ENCODE peak calls at places on chromosome 12, in eight cellular contexts. N is breast epithelium, R is stomach, E is Panc1, C is cardiac muscle cell, A is brain microvascular endothelial cell, V is GM23248, D is transverse colon. W is an unnamed sample. For H3K27me3, the result is how much of the 10 kb centered on the place peaks cover.

GRCh38 chr12:66947119-66947518 is 268.2 kb upstream of the GRIP1 start:
- DNase-seq in N (no peak), R (no peak), E (no peak), C (no peak), A (no peak), V (no peak), D (no peak), W (no peak)

GRCh38 chr12:88306471-88307069 is 164.5 kb downstream of the TMTC3 start:
- DNase-seq in N (no peak), R (no peak), E (no peak), C (no peak), A (no peak), V (no peak), D (no peak), W (no peak)

GRCh38 chr12:49369723-49370145 is 2.5 kb downstream of the SPATS2 start:
- DNase-seq in N (no peak), R (peak), E (no peak), C (peak), A (no peak), V (peak), D (peak), W (no peak)

GRCh38 chr12:76860301-76860700 is 18.5 kb downstream of the CSRP2 start:
- DNase-seq in N (no peak), R (no peak), E (no peak), C (no peak), A (no peak), V (no peak), D (no peak), W (no peak)

GRCh38 chr12:54000105-54000773 is at the start of gene HOXC9:
- DNase-seq in N (no peak), R (no peak), E (no peak), C (peak), A (no peak), V (peak), D (no peak), W (no peak)

GRCh38 chr12:123808167-123808566 is 46.1 kb downstream of the DNAH10 start:
- DNase-seq in N (no peak), R (no peak), E (no peak), C (peak), A (peak), V (peak), D (no peak), W (no peak)

GRCh38 chr12:64080319-64081008 is 141.6 kb downstream of the KICS2 start:
- DNase-seq in N (no peak), R (peak), E (no peak), C (no peak), A (no peak), V (no peak), D (peak), W (no peak)

GRCh38 chr12:110766311-110767154 is 23.8 kb upstream of the PPP1CC start:
- DNase-seq in N (no peak), R (no peak), E (no peak), C (no peak), A (no peak), V (peak), D (no peak), W (no peak)

GRCh38 chr12:31560516-31560915 is 30.4 kb downstream of the DENND5B start:
- DNase-seq in N (no peak), R (no peak), E (no peak), C (no peak), A (no peak), V (no peak), D (no peak), W (no peak)

GRCh38 chr12:133225527-133225926 is 10.2 kb downstream of the ANHX start:
- DNase-seq in N (no peak), R (no peak), E (no peak), C (no peak), A (no peak), V (no peak), D (no peak), W (no peak)

GRCh38 chr12:64125913-64126312 is 96.2 kb downstream of the KICS2 start:
- DNase-seq in N (no peak), R (no peak), E (no peak), C (no peak), A (no peak), V (no peak), D (no peak), W (no peak)

GRCh38 chr12:90757957-90758356 is 197.0 kb downstream of the CCER1 start:
- DNase-seq in N (no peak), R (no peak), E (no peak), C (no peak), A (no peak), V (no peak), D (no peak), W (no peak)

GRCh38 chr12:132449565-132450390 is 40.2 kb upstream of the FBRSL1 start:
- DNase-seq in N (no peak), R (no peak), E (no peak), C (no peak), A (no peak), V (no peak), D (peak), W (no peak)

GRCh38 chr12:124517260-124518050 is 50.0 kb downstream of the NCOR2 start:
- DNase-seq in N (peak), R (peak), E (no peak), C (no peak), A (no peak), V (peak), D (peak), W (no peak)

GRCh38 chr12:1126089-1126488 is 135.1 kb downstream of the ERC1 start:
- DNase-seq in N (no peak), R (no peak), E (no peak), C (no peak), A (no peak), V (no peak), D (no peak), W (no peak)

GRCh38 chr12:4826909-4827308 is 82.8 kb upstream of the KCNA1 start:
- DNase-seq in N (no peak), R (no peak), E (no peak), C (no peak), A (no peak), V (no peak), D (no peak), W (no peak)

GRCh38 chr12:32868885-32869284 is 27.7 kb downstream of the PKP2 start:
- DNase-seq in N (no peak), R (no peak), E (no peak), C (no peak), A (no peak), V (no peak), D (no peak), W (no peak)

GRCh38 chr12:130013771-130014484 is 110.1 kb upstream of the TMEM132D start:
- DNase-seq in N (no peak), R (peak), E (peak), C (peak), A (peak), V (peak), D (peak), W (peak)

GRCh38 chr12:77493311-77493710 is 337.4 kb upstream of the NAV3 start:
- DNase-seq in N (no peak), R (no peak), E (no peak), C (no peak), A (no peak), V (no peak), D (no peak), W (no peak)

GRCh38 chr12:111803851-111804250 is 37.1 kb downstream of the ALDH2 start:
- DNase-seq in N (no peak), R (no peak), E (no peak), C (no peak), A (no peak), V (no peak), D (no peak), W (no peak)

GRCh38 chr12:106120578-106121105 is 18.1 kb downstream of the NUAK1 start:
- DNase-seq in N (no peak), R (no peak), E (no peak), C (no peak), A (no peak), V (no peak), D (peak), W (no peak)

GRCh38 chr12:67625004-67625403 is 23.5 kb upstream of the DYRK2 start:
- DNase-seq in N (no peak), R (no peak), E (no peak), C (no peak), A (no peak), V (no peak), D (no peak), W (no peak)

GRCh38 chr12:49325606-49326005 is 2.6 kb downstream of the TROAP start:
- DNase-seq in N (no peak), R (peak), E (no peak), C (no peak), A (no peak), V (no peak), D (no peak), W (no peak)

GRCh38 chr12:47079894-47080724 is at the start of gene AMIGO2:
- DNase-seq in N (peak), R (peak), E (no peak), C (peak), A (peak), V (peak), D (peak), W (peak)

GRCh38 chr12:80551897-80552296 is 107.9 kb downstream of the PTPRQ start:
- DNase-seq in N (no peak), R (no peak), E (no peak), C (no peak), A (peak), V (peak), D (no peak), W (no peak)

GRCh38 chr12:44748950-44749468 is 127.1 kb downstream of the NELL2 start:
- DNase-seq in N (no peak), R (no peak), E (no peak), C (no peak), A (no peak), V (no peak), D (no peak), W (no peak)

GRCh38 chr12:89040146-89040964 is 311.9 kb downstream of the DUSP6 start:
- DNase-seq in N (no peak), R (peak), E (no peak), C (no peak), A (peak), V (peak), D (peak), W (peak)

GRCh38 chr12:1869145-1869544 is 48.8 kb downstream of the LRTM2 start:
- DNase-seq in N (peak), R (no peak), E (no peak), C (no peak), A (no peak), V (no peak), D (no peak), W (no peak)

GRCh38 chr12:6549379-6550151 is 6.3 kb downstream of the IFFO1 start:
- DNase-seq in N (no peak), R (no peak), E (no peak), C (no peak), A (no peak), V (no peak), D (no peak), W (no peak)

GRCh38 chr12:132548430-132549058 is 58.6 kb downstream of the FBRSL1 start:
- DNase-seq in N (no peak), R (no peak), E (no peak), C (no peak), A (no peak), V (no peak), D (no peak), W (no peak)

GRCh38 chr12:109952873-109953272 is 43.3 kb downstream of the GIT2 start:
- DNase-seq in N (no peak), R (no peak), E (no peak), C (no peak), A (no peak), V (no peak), D (no peak), W (no peak)

GRCh38 chr12:130878193-130879185 is 6.6 kb downstream of the RAN start:
- DNase-seq in N (no peak), R (no peak), E (no peak), C (no peak), A (no peak), V (no peak), D (no peak), W (no peak)

GRCh38 chr12:65640489-65640901 is 183.8 kb upstream of the HMGA2 start:
- DNase-seq in N (no peak), R (no peak), E (no peak), C (no peak), A (peak), V (peak), D (no peak), W (no peak)

GRCh38 chr12:96212456-96213375 is 18.5 kb downstream of the ELK3 start:
- DNase-seq in N (no peak), R (no peak), E (no peak), C (no peak), A (no peak), V (no peak), D (no peak), W (no peak)

GRCh38 chr12:106137456-106138278 is 1.1 kb downstream of the NUAK1 start:
- DNase-seq in N (no peak), R (no peak), E (no peak), C (no peak), A (no peak), V (peak), D (no peak), W (no peak)

DNA sequence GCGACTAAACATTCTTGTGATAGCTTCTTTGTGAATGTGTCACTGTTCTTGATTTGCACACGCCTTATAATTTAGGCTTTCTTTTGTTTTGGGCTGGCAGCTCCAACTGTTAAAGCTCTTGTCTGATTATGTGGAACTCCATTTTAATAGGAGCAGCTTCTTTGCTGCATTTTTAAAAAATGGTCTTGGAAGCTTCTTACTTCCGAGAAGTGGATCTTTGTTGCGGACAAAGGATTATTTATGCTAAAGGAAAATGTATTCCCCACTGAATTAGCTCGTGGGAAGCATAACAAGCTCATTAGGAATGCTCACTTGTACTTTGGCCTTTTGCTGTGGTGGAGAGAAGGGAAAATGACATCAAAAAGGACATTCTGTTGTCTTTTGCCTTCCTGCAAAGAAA is 20.0 kb downstream of the GAS2L3 start:
- DNase-seq in N (no peak), R (no peak), E (no peak), C (no peak), A (peak), V (peak), D (no peak), W (no peak)
- H3K4me3 ChIP-seq in N (no peak), R (no peak), E (no peak), C (no peak), A (no peak), V (peak), D (no peak), W (no peak)

DNA sequence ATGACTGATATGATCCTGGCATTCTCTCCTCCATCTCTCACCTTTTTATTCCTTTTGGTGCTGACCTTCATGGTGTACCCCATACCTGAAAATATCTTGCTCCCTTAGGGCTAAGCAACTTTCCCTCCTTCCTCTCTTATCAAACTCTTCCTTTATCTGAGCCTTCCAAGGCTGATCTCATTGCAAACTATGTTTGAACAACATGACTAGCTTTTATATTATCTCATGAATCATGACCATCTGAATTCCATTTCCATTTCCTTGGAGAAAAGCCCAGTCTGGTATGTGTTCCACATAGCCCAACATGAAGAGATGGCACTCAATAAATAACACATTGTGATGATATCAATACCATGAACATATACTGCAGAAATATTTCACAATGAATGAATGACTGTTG is 111.6 kb downstream of the TSPAN8 start:
- DNase-seq in N (no peak), R (no peak), E (no peak), C (no peak), A (peak), V (peak), D (no peak), W (no peak)
- H3K27ac ChIP-seq in N (peak), R (no peak), E (no peak), C (no peak), A (no peak), V (peak), D (no peak), W (no peak)

GRCh38 chr12:34377243-34378035 is 355.1 kb downstream of the ALG10 start:
- DNase-seq in N (no peak), R (no peak), E (no peak), C (no peak), A (no peak), V (no peak), D (no peak), W (no peak)
- H3K27me3 ChIP-seq in N (under half), R (under half), E (under half), C (under half), A (under half), V (under half), D (under half), W (under half)

GRCh38 chr12:51005671-51006070 is 20.5 kb downstream of the SLC11A2 start:
- DNase-seq in N (peak), R (no peak), E (no peak), C (no peak), A (no peak), V (no peak), D (no peak), W (no peak)

GRCh38 chr12:51008329-51008728 is 17.9 kb downstream of the SLC11A2 start:
- DNase-seq in N (no peak), R (no peak), E (no peak), C (no peak), A (no peak), V (no peak), D (no peak), W (no peak)

GRCh38 chr12:51011960-51012359 is 14.2 kb downstream of the SLC11A2 start:
- DNase-seq in N (no peak), R (no peak), E (no peak), C (no peak), A (no peak), V (peak), D (no peak), W (no peak)

GRCh38 chr12:51012570-51013236 is 13.5 kb downstream of the SLC11A2 start:
- DNase-seq in N (no peak), R (no peak), E (no peak), C (no peak), A (no peak), V (no peak), D (no peak), W (no peak)

DNA sequence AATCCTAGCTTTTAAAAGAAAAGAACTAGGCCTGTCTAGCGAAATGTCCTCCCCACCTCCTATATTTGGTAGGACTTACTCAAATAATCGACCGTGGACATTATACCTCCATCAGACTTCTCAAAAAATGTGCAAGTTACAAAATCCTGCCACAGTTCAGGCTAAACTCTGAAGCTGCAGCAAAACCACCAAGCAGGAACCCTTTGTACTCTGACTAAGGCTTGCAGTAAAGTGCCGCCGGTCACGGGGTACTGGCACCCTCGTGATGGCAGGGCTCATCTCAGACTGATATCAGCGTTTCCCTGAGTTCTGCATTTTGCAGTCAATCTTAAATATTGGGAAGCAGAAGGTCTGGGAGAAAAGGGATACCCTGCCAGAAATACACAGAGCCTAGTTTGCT is 17.1 kb downstream of the SLC11A2 start:
- DNase-seq in N (peak), R (peak), E (no peak), C (no peak), A (no peak), V (no peak), D (peak), W (peak)
- H3K4me3 ChIP-seq in N (no peak), R (no peak), E (no peak), C (no peak), A (no peak), V (no peak), D (no peak), W (peak)

W was measured in CD4-positive, CD25-positive, alpha-beta regulatory T cell.